ENCODE peak calls at places on chromosomes 12 and 14, in six cellular contexts. U is cardiac fibroblast, Z is body of pancreas, C is upper lobe of right lung, X is esophagus muscularis mucosa, M is bronchial epithelial cell. O is an unnamed sample.

GRCh38 chr12:31518680-31519227 is 72.2 kb downstream of the DENND5B start:
- DNase-seq in C (no peak), U (peak), X (no peak), Z (peak), M (peak), O (peak)

GRCh38 chr14:20434701-20435453 is 1.1 kb downstream of the KLHL33 start:
- DNase-seq in Z (no peak), C (no peak), M (no peak), U (no peak), X (no peak), O (no peak)

GRCh38 chr12:21773263-21773741 is 1.2 kb downstream of the KCNJ8 start:
- DNase-seq in U (peak), C (peak), X (no peak), Z (peak), M (peak), O (peak)

GRCh38 chr12:49615725-49616124 is 7.6 kb upstream of the PRPF40B start:
- DNase-seq in M (peak), X (no peak), C (no peak), Z (no peak), U (peak), O (peak)

GRCh38 chr12:45703942-45704341 is 25.6 kb upstream of the ARID2 start:
- DNase-seq in U (peak), Z (no peak), M (peak), C (no peak), X (no peak), O (no peak)

GRCh38 chr12:64323006-64323405 is 67.6 kb downstream of the C12orf56 start:
- DNase-seq in U (no peak), Z (no peak), C (no peak), M (no peak), X (no peak), O (no peak)

GRCh38 chr12:4579305-4580097 is 17.5 kb downstream of the DYRK4 start:
- DNase-seq in U (peak), X (peak), Z (no peak), M (peak), C (no peak), O (peak)

GRCh38 chr12:90958995-90959394 is 4.0 kb upstream of the CCER1 start:
- DNase-seq in U (peak), Z (no peak), M (peak), X (no peak), C (no peak), O (peak)

GRCh38 chr14:100533647-100534485 is 53.4 kb downstream of the BEGAIN start:
- DNase-seq in X (peak), C (peak), U (no peak), M (no peak), Z (peak), O (no peak)

GRCh38 chr12:121520119-121520518 is 60.7 kb downstream of the KDM2B start:
- DNase-seq in C (no peak), X (no peak), M (no peak), U (no peak), Z (no peak), O (no peak)

GRCh38 chr14:21680072-21680471 is 6.5 kb upstream of the OR4E1 start:
- DNase-seq in M (peak), X (no peak), Z (no peak), U (peak), C (no peak), O (no peak)

GRCh38 chr14:53626771-53627170 is 329.9 kb downstream of the BMP4 start:
- DNase-seq in U (no peak), X (no peak), M (no peak), Z (no peak), C (no peak), O (no peak)

GRCh38 chr12:31204995-31205582 is 120.9 kb downstream of the SINHCAF start:
- DNase-seq in M (peak), Z (no peak), U (peak), X (no peak), C (no peak), O (peak)

GRCh38 chr12:104752883-104753282 is 205.2 kb downstream of the SLC41A2 start:
- DNase-seq in Z (no peak), M (no peak), C (no peak), X (no peak), U (no peak), O (no peak)

GRCh38 chr12:108193922-108194321 is 64.8 kb downstream of the WSCD2 start:
- DNase-seq in M (peak), Z (peak), U (peak), X (no peak), C (no peak), O (peak)

GRCh38 chr12:22461786-22462185 is 82.6 kb downstream of the C2CD5 start:
- DNase-seq in U (no peak), M (no peak), Z (no peak), C (no peak), X (no peak), O (no peak)

GRCh38 chr14:100076630-100077029 is 11.4 kb downstream of the EVL start:
- DNase-seq in M (peak), Z (no peak), C (peak), U (peak), X (peak), O (peak)

GRCh38 chr12:122082621-122083356 is 4.2 kb downstream of the MLXIP start:
- DNase-seq in C (peak), U (no peak), M (no peak), X (no peak), Z (no peak), O (no peak)

GRCh38 chr12:24012528-24012927 is 63.1 kb upstream of the SOX5 start:
- DNase-seq in Z (no peak), U (peak), C (no peak), X (no peak), M (peak), O (no peak)
- TF ChIP-seq CTCF in Z (no peak), U (peak), C (no peak), X (no peak), M (no peak), O (no peak)

DNA sequence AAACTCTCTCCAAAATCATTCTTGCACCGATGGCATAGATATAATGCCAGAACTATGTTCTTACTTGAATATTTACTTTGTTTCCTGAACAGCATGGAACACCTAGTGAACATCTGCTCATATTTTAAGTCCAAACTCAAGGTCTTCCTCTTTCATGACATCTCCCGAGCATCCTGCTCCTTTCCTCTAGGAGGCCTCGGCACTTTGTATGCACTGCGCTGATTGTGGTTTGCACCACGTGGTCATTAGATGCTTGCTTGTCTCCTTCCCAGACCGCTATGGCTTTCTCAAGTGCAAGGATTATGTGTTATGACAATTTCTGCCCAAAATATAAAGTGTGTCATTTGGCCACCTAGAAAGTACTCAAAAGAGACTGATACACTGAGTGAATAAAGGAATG is 912.0 kb downstream of the GALC start:
- DNase-seq in U (no peak), M (no peak), X (no peak), Z (no peak), C (no peak), O (no peak)
- TF ChIP-seq CTCF in U (no peak), M (no peak), X (no peak), Z (no peak), C (no peak), O (no peak)

DNA sequence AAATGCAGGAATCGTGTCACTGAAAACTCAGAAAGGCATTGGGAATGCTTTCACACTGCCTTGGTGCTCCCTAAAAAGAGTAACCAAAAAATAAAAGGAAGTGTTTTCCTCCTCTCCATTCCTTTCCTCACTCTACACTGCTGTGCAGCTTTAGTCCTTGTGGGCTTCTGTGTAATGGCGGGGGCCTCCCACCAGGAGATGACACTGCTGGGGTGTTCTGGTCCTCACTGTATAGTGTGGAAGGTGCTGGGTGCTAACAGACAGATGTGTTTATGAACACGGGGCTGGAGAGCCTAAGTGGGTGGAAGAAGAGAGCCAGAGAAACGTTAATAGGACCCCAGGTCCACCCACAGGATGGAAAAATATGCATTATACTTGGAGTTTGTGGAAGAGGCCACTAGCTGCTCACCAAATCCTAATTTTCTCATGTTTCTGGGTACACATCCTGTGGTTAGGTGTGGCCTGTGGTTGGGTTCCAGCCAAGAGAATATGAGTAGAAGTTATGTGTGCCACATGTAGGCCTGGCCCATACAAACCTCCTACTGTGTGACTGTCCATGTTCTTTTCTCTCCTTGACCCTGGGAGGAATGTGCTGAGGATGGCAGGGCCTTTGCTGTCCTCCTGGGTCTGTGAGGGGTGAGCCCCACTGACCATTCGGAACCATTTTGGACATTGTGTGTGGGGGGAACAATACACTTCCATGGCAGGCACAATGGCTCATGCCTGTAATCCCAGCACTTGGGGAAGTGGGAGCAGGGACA is 14.0 kb upstream of the C1S start:
- DNase-seq in C (no peak), M (no peak), U (no peak), X (no peak), Z (no peak), O (no peak)
- TF ChIP-seq CTCF in C (no peak), M (no peak), U (no peak), X (no peak), Z (no peak), O (no peak)

GRCh38 chr12:56278905-56279304 is 12.2 kb downstream of the COQ10A start:
- DNase-seq in X (no peak), C (peak), Z (no peak), M (no peak), U (no peak), O (no peak)
- TF ChIP-seq CTCF in X (no peak), C (no peak), Z (no peak), M (no peak), U (no peak), O (no peak)

GRCh38 chr12:1629338-1630080 is 478 bp downstream of the WNT5B start:
- DNase-seq in Z (no peak), M (no peak), U (no peak), X (no peak), C (no peak), O (no peak)
- TF ChIP-seq CTCF in Z (no peak), M (peak), U (peak), X (peak), C (no peak), O (no peak)

GRCh38 chr14:65414961-65415589 is 2.5 kb downstream of the FUT8 start:
- DNase-seq in C (no peak), X (no peak), Z (no peak), U (peak), M (peak), O (peak)
- TF ChIP-seq CTCF in C (peak), X (peak), Z (peak), U (peak), M (peak), O (peak)

GRCh38 chr14:102316048-102316745 is 3.3 kb upstream of the ZNF839 start:
- DNase-seq in Z (peak), U (peak), C (no peak), M (peak), X (no peak), O (peak)

GRCh38 chr14:102318781-102319276 is 717 bp upstream of the ZNF839 start:
- DNase-seq in Z (no peak), X (no peak), M (no peak), C (no peak), U (no peak), O (no peak)

GRCh38 chr14:102319351-102320032 is at the start of gene ZNF839:
- DNase-seq in X (peak), U (peak), Z (peak), M (peak), C (peak), O (peak)

GRCh38 chr14:102316746-102317563 is 2.6 kb upstream of the ZNF839 start:
- DNase-seq in C (peak), U (peak), X (peak), M (peak), Z (peak), O (peak)

DNA sequence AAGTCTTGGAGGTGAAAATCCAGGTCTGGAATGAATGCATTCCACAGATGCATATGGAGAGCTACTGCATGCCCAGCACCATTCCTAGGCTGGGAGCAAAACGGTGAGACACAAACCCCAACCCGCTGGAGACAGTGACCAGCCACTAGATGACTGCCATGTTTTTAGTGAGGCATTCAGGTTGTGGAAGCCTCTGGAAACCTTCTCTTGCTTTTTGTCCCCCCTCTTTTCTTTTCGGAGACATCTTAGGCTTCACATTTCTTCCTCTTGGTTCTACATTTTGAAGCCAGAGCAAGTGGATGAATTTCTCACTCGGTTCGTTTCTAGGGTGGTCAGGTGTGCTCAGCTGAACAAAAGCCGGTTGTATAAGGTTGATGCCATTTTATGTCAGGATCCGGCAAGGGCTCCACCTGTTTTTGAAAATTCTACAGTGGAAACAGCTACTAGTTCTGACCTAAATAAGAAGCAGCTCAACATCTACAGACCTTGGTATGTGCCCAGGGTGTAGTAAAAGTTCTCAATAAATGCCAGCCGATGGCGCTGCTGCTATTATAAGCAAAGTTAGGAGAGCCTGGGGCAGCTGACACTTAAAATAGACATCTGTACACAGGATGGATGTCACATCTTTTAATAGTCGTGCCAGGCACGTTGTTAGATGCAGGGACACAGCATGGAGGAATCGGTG is 1.8 kb upstream of the ZNF839 start:
- DNase-seq in Z (no peak), U (peak), X (no peak), M (peak), C (no peak), O (peak)
- TF ChIP-seq CTCF in Z (no peak), U (no peak), X (no peak), M (no peak), C (peak), O (no peak)

DNA sequence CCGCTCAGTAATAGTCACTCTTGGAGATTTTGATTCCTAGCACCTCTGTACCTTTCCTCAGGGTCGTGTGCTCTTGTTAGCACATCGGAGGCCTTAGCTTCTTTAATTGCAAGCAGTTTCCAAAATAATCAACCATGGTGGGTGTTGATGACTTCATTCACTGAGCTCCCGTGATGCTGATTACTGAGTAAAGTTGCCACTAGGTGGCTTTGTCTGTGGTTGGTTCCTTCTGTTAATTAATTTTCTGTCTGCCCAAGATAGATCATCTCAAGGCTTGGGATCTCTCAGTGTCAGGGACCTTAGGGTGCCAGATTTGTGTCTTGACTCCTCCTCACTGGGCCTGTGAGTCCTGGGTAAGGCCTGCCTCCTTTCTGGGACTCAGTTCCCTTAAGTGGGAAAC is 54.3 kb downstream of the PTPN11 start:
- DNase-seq in C (no peak), X (no peak), Z (no peak), U (peak), M (peak), O (no peak)
- TF ChIP-seq CTCF in C (no peak), X (no peak), Z (no peak), U (no peak), M (peak), O (peak)

DNA sequence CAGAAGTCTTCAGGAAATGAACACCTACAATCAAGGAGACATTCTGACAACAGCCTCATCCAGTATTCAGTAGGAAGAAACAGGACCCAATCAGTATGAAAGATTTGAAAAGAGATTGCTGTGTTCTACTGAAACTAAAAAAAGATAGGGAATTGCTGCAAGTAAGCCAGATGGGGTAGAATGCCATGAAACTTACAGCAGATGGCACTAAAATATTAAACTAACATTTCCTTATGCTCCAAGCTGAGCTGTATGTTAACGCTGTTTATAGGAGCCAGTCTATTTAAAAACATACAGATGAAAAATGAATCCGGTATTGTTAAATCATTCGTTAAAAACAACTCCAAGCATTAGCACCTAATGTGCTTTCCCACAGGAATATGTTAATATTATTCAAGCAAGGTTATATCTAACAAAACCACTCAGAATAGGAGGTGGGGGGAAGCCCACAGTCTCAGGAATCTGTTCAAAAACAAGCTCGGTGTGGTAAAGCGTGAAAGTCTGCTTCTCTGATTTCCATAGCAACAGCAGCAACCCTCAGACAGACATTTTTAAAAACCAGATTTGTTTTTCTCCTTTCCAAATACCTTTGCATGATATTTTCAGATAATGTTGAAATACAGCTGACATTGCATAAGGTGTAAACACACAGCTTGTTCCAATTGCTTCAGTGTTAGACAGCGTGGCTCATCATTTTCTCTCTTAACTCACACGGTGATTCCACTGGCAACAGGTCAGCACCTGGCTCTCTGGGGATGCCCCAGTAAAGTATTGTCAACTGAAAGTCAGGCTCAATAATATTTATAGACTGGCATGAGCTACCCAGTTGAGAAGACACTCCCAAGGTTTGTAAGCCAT is 131.4 kb upstream of the CCDC175 start:
- DNase-seq in C (no peak), X (no peak), M (no peak), U (no peak), Z (no peak), O (no peak)
- TF ChIP-seq CTCF in C (no peak), X (no peak), M (no peak), U (no peak), Z (no peak), O (no peak)

O was measured in AG10803.